ENCODE peak calls at places on chromosomes 16 and 17, in four cellular contexts. D is K562, S is H1, J is GM12878. Y is an unnamed sample.

GRCh38 chr17:54785643-54786258 is 114.9 kb upstream of the TOM1L1 start:
- DNase-seq in S (no peak), D (no peak), J (no peak), Y (no peak)

GRCh38 chr17:59753522-59754467 is 46.3 kb downstream of the VMP1 start:
- DNase-seq in S (no peak), D (peak), J (peak), Y (peak)

GRCh38 chr17:6138761-6139446 is 68.7 kb downstream of the WSCD1 start:
- DNase-seq in D (no peak), J (no peak), S (no peak), Y (no peak)

GRCh38 chr16:69270395-69270794 is 40.8 kb upstream of the VPS4A start:
- DNase-seq in D (no peak), J (no peak), S (no peak), Y (no peak)

GRCh38 chr16:23701045-23701444 is 12.0 kb downstream of the ERN2 start:
- DNase-seq in J (no peak), D (no peak), S (no peak), Y (no peak)

GRCh38 chr17:7843536-7844291 is 9.7 kb downstream of the KDM6B start:
- DNase-seq in J (peak), S (peak), D (peak), Y (peak)

GRCh38 chr17:78497115-78497540 is 80.1 kb downstream of the DNAH17 start:
- DNase-seq in J (no peak), S (peak), D (peak), Y (peak)

GRCh38 chr17:2253362-2253761 is 50.2 kb downstream of the SMG6 start:
- DNase-seq in J (no peak), D (no peak), S (no peak), Y (no peak)

GRCh38 chr17:38890410-38890746 is 20.5 kb downstream of the LASP1 start:
- DNase-seq in J (no peak), S (no peak), D (no peak), Y (no peak)

GRCh38 chr16:89949121-89949742 is 677 bp downstream of the DEF8 start:
- DNase-seq in J (no peak), D (no peak), S (no peak), Y (no peak)

GRCh38 chr16:12339686-12340085 is 363.2 kb downstream of the SNX29 start:
- DNase-seq in J (no peak), D (no peak), S (no peak), Y (no peak)

GRCh38 chr16:89473791-89474414 is 16.5 kb downstream of the ANKRD11 start:
- DNase-seq in S (no peak), J (no peak), D (no peak), Y (no peak)

GRCh38 chr16:19884021-19884485 is 595 bp downstream of the GPRC5B start:
- DNase-seq in D (no peak), S (peak), J (no peak), Y (no peak)

GRCh38 chr16:50153648-50154368 is 702 bp downstream of the TENT4B start:
- DNase-seq in D (peak), S (peak), J (no peak), Y (no peak)

GRCh38 chr16:12067714-12068401 is 91.3 kb downstream of the SNX29 start:
- DNase-seq in J (no peak), D (peak), S (peak), Y (peak)

GRCh38 chr17:27544350-27545131 is 86.4 kb upstream of the LGALS9 start:
- DNase-seq in J (peak), S (no peak), D (peak), Y (no peak)

GRCh38 chr17:17433260-17433659 is 43.5 kb upstream of the MED9 start:
- DNase-seq in D (no peak), S (no peak), J (no peak), Y (peak)

GRCh38 chr16:56301391-56301850 is 110.1 kb downstream of the GNAO1 start:
- DNase-seq in J (no peak), S (no peak), D (no peak), Y (no peak)

GRCh38 chr17:39887078-39887477 is 19.1 kb downstream of the ZPBP2 start:
- DNase-seq in D (no peak), S (no peak), J (no peak), Y (no peak)

GRCh38 chr17:1485748-1486376 is 6.6 kb downstream of the MYO1C start:
- DNase-seq in D (peak), S (peak), J (no peak), Y (no peak)

GRCh38 chr16:25155553-25156460 is 44.3 kb downstream of the LCMT1 start:
- DNase-seq in D (no peak), J (no peak), S (no peak), Y (no peak)

GRCh38 chr16:30697264-30698138 is 1.5 kb upstream of the SRCAP start:
- DNase-seq in D (peak), J (no peak), S (no peak), Y (no peak)

GRCh38 chr16:31134091-31134571 is 1.4 kb downstream of the PRSS8 start:
- DNase-seq in D (peak), J (no peak), S (no peak), Y (no peak)

GRCh38 chr16:57798267-57798810 is 4.0 kb downstream of the KIFC3 start:
- DNase-seq in S (no peak), D (no peak), J (no peak), Y (no peak)

GRCh38 chr16:68496689-68497088 is 42.4 kb upstream of the ZFP90 start:
- DNase-seq in D (no peak), J (no peak), S (no peak), Y (no peak)

GRCh38 chr17:30244853-30245385 is 9.4 kb upstream of the SLC6A4 start:
- DNase-seq in S (peak), D (no peak), J (no peak), Y (no peak)

GRCh38 chr17:77332981-77333685 is 192.4 kb downstream of the SEC14L1 start:
- DNase-seq in D (peak), J (no peak), S (no peak), Y (no peak)

GRCh38 chr17:43211123-43211479 is 574 bp upstream of the TMEM106A start:
- DNase-seq in D (no peak), S (no peak), J (no peak), Y (no peak)
- TF ChIP-seq EZH2 in D (no peak), S (no peak), J (no peak), Y (no peak)

DNA sequence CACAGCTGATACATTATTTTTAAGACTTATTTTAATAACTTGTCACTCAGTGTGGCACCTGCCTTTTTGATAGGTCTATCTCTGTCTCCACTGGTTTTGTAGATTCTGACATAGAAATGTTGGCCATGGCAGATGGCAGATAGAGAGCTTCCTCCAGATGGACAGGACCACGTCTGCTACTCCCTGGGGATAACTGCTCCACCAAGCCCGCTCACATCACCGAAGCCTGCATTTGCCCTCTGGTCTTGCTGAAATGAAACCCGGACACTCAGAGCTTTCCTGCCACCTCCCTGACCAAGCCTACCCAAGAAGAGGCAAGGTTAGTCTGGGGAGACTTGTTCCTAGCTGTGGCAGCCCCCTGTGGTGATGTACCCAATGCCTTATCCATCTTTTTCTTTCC is 16.4 kb upstream of the HAP1 start:
- DNase-seq in D (no peak), J (no peak), S (no peak), Y (no peak)
- TF ChIP-seq HDAC6 in D (no peak), J (no peak), S (no peak), Y (no peak)

GRCh38 chr17:82689077-82689476 is 9.4 kb downstream of the RAB40B start:
- DNase-seq in J (no peak), S (no peak), D (no peak), Y (no peak)
- TF ChIP-seq EZH2 in J (no peak), S (no peak), D (no peak), Y (no peak)

GRCh38 chr17:82029990-82030469 is 1.4 kb upstream of the RAC3 start:
- DNase-seq in D (no peak), S (no peak), J (no peak), Y (no peak)

GRCh38 chr17:82031303-82031884 is at the start of gene RAC3:
- DNase-seq in J (no peak), D (peak), S (no peak), Y (no peak)

GRCh38 chr17:82029391-82029790 is 2.1 kb upstream of the RAC3 start:
- DNase-seq in S (no peak), J (no peak), D (no peak), Y (no peak)

GRCh38 chr17:82031885-82032627 is 578 bp downstream of the RAC3 start:
- DNase-seq in S (peak), D (peak), J (no peak), Y (no peak)

DNA sequence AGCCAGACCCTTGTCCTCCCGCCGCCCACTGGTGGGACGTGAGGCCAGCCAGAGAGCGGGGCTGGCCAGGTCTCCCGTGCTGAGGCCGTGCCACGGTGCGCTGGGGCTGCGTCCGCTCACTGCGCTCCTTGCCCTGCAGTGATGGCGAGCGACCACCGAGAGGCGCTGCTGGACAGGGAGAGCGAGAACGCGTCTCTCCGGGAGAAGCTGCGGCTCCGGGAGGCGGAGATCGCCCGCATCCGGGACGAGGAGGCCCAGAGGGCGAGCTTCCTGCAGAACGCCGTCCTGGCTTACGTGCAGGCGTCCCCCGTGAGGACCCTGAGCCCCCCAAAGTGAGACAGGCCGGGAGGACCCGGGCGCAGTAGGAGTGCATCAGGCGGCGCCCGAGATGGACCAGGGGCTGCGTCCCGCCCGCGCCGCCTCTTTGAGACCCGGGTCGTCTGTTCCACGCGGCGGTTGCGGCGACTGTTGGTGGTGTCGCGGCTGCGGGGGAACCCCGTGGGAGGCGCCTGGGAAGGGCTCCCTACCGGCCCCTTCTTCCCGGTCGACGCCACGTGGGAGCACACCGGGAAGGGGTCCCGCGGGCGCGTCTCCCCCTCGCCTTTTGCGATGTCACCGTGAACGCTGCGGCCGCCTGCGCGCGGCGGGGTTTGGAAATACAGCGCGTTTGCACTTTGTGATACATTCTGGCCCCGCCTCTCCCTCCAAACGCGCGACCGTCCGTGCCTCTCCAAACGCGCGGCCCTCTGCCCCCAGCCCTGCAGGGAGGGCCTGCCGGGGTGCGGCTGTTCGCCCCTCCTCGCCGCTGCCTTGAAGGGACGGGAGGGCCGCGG is 792 bp upstream of the RAC3 start:
- DNase-seq in J (no peak), S (peak), D (peak), Y (no peak)
- TF ChIP-seq HDAC6 in J (peak), S (no peak), D (no peak), Y (no peak)

GRCh38 chr16:62035115-62036092 is 834 bp downstream of the CDH8 start:
- DNase-seq in D (no peak), J (no peak), S (peak), Y (no peak)
- TF ChIP-seq EZH2 in D (no peak), J (no peak), S (peak), Y (no peak)

DNA sequence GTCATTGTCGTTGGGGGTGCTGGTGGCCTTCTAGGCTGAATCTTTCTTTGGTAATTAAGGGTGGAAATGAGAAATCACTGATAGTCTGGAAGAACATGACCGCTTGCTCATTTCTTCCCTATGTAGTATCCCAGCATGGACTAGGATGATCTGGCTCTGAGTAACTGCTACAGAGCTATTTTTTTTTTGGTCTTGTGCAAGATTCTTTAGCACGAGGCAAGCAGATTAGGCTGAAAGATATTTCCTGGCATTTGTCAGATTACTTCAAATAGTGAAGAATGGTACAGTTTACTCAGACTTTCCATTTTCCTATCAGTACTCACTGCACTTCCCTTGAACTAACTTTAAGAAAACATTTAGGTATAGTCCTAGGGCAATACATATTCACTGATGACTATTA is 89.0 kb downstream of the SYCE1L start:
- DNase-seq in J (no peak), S (no peak), D (no peak), Y (no peak)
- TF ChIP-seq HDAC6 in J (no peak), S (no peak), D (no peak), Y (no peak)

GRCh38 chr17:35374766-35375344 is 1.4 kb upstream of the SLFN11 start:
- DNase-seq in D (no peak), J (peak), S (no peak), Y (no peak)

GRCh38 chr17:35373984-35374765 is 754 bp upstream of the SLFN11 start:
- DNase-seq in J (no peak), D (no peak), S (peak), Y (no peak)

GRCh38 chr17:35372846-35373531 is 432 bp downstream of the SLFN11 start:
- DNase-seq in D (no peak), J (no peak), S (no peak), Y (no peak)

GRCh38 chr17:35371934-35372333 is 1.5 kb downstream of the SLFN11 start:
- DNase-seq in J (no peak), S (no peak), D (no peak), Y (no peak)

DNA sequence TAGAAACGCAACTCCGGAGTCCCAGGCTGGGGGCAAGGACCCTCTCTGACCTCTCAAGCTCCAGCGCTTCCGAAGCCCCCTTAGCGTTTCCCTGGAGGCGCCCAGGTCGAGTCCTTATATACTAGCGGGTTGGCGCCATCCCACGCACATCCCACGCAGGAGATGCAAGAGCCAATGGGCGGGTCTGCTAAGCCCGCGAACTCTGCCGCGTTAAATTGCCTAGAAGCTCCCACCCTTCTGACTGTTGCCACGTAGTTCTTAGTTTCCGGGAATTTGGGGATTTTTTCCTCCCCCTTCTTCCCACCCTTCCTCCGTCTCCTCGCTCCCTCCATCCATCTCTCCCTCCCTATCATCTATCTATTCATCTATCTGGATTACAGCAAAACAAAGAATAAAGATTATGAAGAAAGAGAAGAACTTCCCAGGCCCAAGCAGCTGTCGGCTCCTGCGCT is at the start of gene SLFN11:
- DNase-seq in S (peak), D (peak), J (peak), Y (no peak)
- TF ChIP-seq EZH2 in S (no peak), D (no peak), J (no peak), Y (no peak)